ENCODE peak calls at places on chromosomes 4 and X, in nine cellular contexts. P is esophagus squamous epithelium, J is lower lobe of right lung, A is IMR-90, W is left lung, Z is ascending aorta, S is ovary, G is lung, M is mammary epithelial cell. Y is an unnamed sample. For H3K4me1, the result is how much of the 10 kb centered on the place peaks cover.

GRCh38 chr4:175346381-175346780 is 428.2 kb downstream of the ADAM29 start:
- DNase-seq in J (no peak), P (no peak), W (no peak), M (no peak), S (no peak), G (no peak), A (no peak), Z (no peak), Y (no peak)

GRCh38 chr4:81466841-81467671 is 4.7 kb downstream of the RASGEF1B start:
- DNase-seq in S (no peak), P (no peak), G (peak), M (peak), A (peak), Z (no peak), J (no peak), W (no peak), Y (no peak)

GRCh38 chrX:40068048-40068447 is 29.7 kb downstream of the BCOR start:
- DNase-seq in G (no peak), W (no peak), M (peak), J (no peak), Z (no peak), A (no peak), P (no peak), S (no peak), Y (no peak)

GRCh38 chr4:83890231-83890630 is 354.3 kb downstream of the GPAT3 start:
- DNase-seq in S (no peak), M (no peak), J (no peak), P (no peak), A (peak), G (no peak), Z (no peak), W (no peak), Y (no peak)

GRCh38 chr4:152660526-152660925 is 19.3 kb downstream of the TMEM154 start:
- DNase-seq in A (no peak), S (no peak), W (no peak), Z (no peak), M (no peak), P (no peak), J (no peak), G (no peak), Y (no peak)

GRCh38 chr4:16443504-16444088 is 217.3 kb upstream of the TAPT1 start:
- DNase-seq in M (peak), J (no peak), Z (no peak), P (no peak), S (no peak), G (no peak), A (peak), W (no peak), Y (no peak)

GRCh38 chrX:45505214-45505613 is 304.5 kb upstream of the DIPK2B start:
- DNase-seq in M (peak), J (no peak), W (no peak), G (no peak), Z (no peak), A (peak), S (no peak), P (no peak), Y (no peak)

GRCh38 chrX:119427795-119428185 is 28.7 kb downstream of the SLC25A43 start:
- DNase-seq in Z (no peak), A (no peak), S (no peak), G (no peak), W (no peak), M (no peak), J (no peak), P (no peak), Y (no peak)

GRCh38 chr4:68460085-68460484 is 12.8 kb downstream of the TMPRSS11E start:
- DNase-seq in W (no peak), A (no peak), J (no peak), P (no peak), S (no peak), Z (no peak), G (no peak), M (no peak), Y (no peak)

GRCh38 chrX:78104447-78105176 is 564 bp downstream of the PGK1 start:
- DNase-seq in A (peak), S (peak), W (peak), Z (peak), P (no peak), J (peak), G (peak), M (peak), Y (peak)

GRCh38 chr4:41318839-41319530 is 62.3 kb downstream of the UCHL1 start:
- DNase-seq in J (no peak), Z (no peak), M (peak), G (no peak), W (no peak), S (no peak), P (no peak), A (no peak), Y (no peak)

GRCh38 chrX:10660171-10660570 is 39.8 kb upstream of the MID1 start:
- DNase-seq in S (no peak), G (no peak), W (no peak), Z (no peak), P (no peak), J (no peak), A (no peak), M (no peak), Y (no peak)

GRCh38 chrX:142686653-142687283 is 339.0 kb upstream of the SPANXN4 start:
- DNase-seq in J (no peak), P (no peak), S (no peak), Z (no peak), A (no peak), M (no peak), G (no peak), W (no peak), Y (no peak)

GRCh38 chrX:16496175-16496574 is 153.8 kb upstream of the S100G start:
- DNase-seq in P (no peak), G (no peak), S (no peak), Z (no peak), M (no peak), J (no peak), A (no peak), W (no peak), Y (no peak)

GRCh38 chr4:30716671-30717207 is 3.4 kb upstream of the PCDH7 start:
- DNase-seq in W (no peak), Z (no peak), P (no peak), A (no peak), S (no peak), G (no peak), M (peak), J (no peak), Y (no peak)

DNA sequence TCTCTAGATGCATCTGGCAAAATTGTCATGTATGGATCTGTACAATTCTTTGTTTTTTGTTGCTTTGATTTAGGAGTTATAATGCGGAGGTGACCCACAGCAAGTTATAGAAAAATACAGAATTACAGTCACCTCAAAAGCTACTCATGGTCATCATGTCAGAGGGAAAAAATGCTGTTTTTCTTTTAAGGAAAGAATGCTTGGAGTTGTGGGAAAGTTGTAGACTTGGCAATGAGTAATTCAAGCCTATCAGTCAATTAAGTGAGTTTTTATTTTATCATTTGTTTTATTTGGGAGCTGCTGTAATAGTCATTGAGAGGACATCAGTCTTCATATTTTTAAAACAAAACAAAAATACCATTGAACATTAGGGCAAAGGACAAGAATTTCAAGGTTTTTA is 16.4 kb downstream of the FHL1 start:
- DNase-seq in Z (no peak), A (no peak), S (no peak), P (no peak), G (no peak), J (no peak), M (no peak), W (no peak), Y (no peak)
- H3K4me1 ChIP-seq in Z (under half), A (under half), S (under half), P (under half), G (under half), J (under half), M (under half), W (under half), Y (under half)

DNA sequence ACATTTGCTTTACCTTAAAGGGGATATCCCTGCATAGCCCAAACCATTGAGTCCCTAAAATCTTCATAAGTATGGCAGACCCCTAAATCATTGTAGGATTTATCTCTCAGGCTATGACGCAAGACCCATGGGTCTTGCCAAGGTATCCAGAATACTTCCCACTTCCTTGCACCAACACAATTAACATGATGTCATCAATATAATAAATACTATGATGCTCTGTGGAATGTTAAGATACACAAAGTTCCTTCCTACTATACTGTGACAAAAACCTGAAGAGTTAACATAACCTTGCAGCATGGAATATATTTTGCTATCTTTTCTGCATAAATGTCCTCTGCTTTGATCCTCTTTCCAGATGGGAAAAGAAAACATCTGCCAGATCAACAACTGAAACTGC is 49.9 kb upstream of the TMEM184C start:
- DNase-seq in M (no peak), J (no peak), A (no peak), S (no peak), P (no peak), Z (no peak), G (no peak), W (no peak), Y (no peak)
- TF ChIP-seq CTCF in M (no peak), J (no peak), A (no peak), S (no peak), P (no peak), Z (no peak), G (no peak), W (no peak), Y (no peak)

GRCh38 chrX:134608153-134608552 is 50.1 kb downstream of the PLAC1 start:
- DNase-seq in J (no peak), P (no peak), S (no peak), M (no peak), Z (no peak), A (no peak), G (no peak), W (no peak), Y (no peak)

GRCh38 chrX:134602410-134602809 is 55.9 kb downstream of the PLAC1 start:
- DNase-seq in G (no peak), P (no peak), J (no peak), Z (no peak), S (no peak), M (no peak), A (no peak), W (no peak), Y (no peak)

GRCh38 chrX:134604701-134605271 is 53.5 kb downstream of the PLAC1 start:
- DNase-seq in S (peak), M (peak), W (no peak), A (peak), G (peak), P (no peak), J (peak), Z (no peak), Y (no peak)

GRCh38 chrX:134603806-134604700 is 54.2 kb downstream of the PLAC1 start:
- DNase-seq in J (no peak), S (no peak), A (peak), P (no peak), G (no peak), Z (no peak), W (no peak), M (peak), Y (peak)

DNA sequence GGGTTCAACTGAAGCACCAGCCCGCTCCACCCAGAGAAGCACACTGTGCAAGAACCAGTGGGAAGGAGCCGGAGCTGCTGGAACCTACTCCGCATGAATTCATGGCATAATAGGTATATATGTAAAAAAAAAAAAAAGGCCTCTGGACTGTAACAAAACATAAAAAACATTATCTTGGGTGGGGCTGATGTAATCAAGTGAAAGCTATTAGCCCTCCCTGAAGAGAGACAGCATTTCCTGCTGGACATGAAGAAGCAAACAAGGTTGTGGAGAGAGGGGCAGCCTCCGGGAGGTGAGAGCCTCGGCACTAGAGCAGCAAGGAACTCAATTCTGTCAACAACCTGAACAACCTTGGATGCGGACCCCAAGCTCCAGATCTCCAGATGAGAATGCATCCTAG is 50.7 kb downstream of the PLAC1 start:
- DNase-seq in W (no peak), M (no peak), G (no peak), Z (no peak), J (no peak), P (no peak), S (no peak), A (no peak), Y (no peak)
- H3K4me3 ChIP-seq in W (no peak), M (no peak), G (no peak), Z (no peak), J (no peak), P (no peak), S (no peak), A (no peak), Y (no peak)

DNA sequence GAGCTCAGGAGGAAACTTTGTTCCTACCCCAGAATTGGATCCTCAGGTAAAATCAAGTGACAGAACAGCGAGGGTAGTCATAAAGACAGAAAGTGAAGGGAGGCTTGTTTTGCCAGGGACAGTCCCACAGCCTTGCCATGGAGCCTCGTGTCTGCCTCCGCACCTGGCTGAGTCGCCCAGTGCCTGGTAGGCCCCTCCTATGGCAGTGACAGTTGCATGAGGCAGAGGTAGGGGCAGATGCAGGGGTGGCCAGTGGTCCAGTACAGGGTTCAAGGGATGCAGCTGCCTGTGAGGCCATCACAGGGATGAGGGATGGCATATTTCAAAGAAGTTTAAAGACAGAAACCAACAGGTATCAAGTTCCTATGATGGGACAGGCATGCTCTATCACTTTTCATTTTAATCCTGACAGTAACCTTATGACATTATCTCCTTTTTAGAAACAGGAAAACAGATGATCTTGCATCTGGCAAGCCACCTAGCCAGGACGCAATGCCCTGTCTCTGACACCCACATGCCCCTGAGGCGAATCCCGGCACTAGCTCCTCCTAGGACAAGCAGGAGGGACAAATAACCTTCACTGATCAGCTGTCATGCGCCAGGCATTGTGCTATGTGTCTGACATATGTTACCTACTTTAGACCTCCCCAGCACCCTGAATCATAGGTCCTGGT is 127.4 kb upstream of the ENPP6 start:
- DNase-seq in P (no peak), G (no peak), Z (no peak), M (no peak), J (no peak), A (no peak), S (no peak), W (no peak), Y (peak)
- H3K4me1 ChIP-seq in P (half or more), G (under half), Z (under half), M (under half), J (half or more), A (under half), S (under half), W (under half), Y (half or more)

Y was measured in psoas muscle.